ENCODE peak calls at places on chromosome 19, in six cellular contexts. One of them, this sample, is unnamed.
A peak's percentile ranks its signal among the peaks of the same experiment; 100 is the strongest.

GRCh38 chr19:19582471-19582870 is 36.0 kb downstream of the PBX4 start:
- DNase-seq in CD4-positive, CD25-positive, alpha-beta regulatory T cell: no peak
- DNase-seq in NCI-H1930: no peak
- DNase-seq in AG09319: no peak
- DNase-seq in BJ: no peak
- DNase-seq in nephron progenitor cell: no peak
- DNase-seq in this sample: peak; percentile 51

GRCh38 chr19:51691122-51692064 is 1.7 kb upstream of the SPACA6 start:
- DNase-seq in BJ: no peak
- DNase-seq in NCI-H1930: no peak
- DNase-seq in CD4-positive, CD25-positive, alpha-beta regulatory T cell: no peak
- DNase-seq in AG09319: no peak
- DNase-seq in nephron progenitor cell: peak; percentile 18
- DNase-seq in this sample: no peak

GRCh38 chr19:19268453-19269385 is 4.4 kb downstream of the TM6SF2 start:
- DNase-seq in CD4-positive, CD25-positive, alpha-beta regulatory T cell: no peak
- DNase-seq in AG09319: no peak
- DNase-seq in nephron progenitor cell: no peak
- DNase-seq in BJ: no peak
- DNase-seq in NCI-H1930: no peak
- DNase-seq in this sample: no peak

GRCh38 chr19:44764975-44765948 is 12.4 kb upstream of the CBLC start:
- DNase-seq in AG09319: no peak
- DNase-seq in BJ: no peak
- DNase-seq in NCI-H1930: no peak
- DNase-seq in CD4-positive, CD25-positive, alpha-beta regulatory T cell: no peak
- DNase-seq in nephron progenitor cell: no peak
- DNase-seq in this sample: no peak

GRCh38 chr19:6211632-6212402 is 68.0 kb downstream of the MLLT1 start:
- DNase-seq in nephron progenitor cell: no peak
- DNase-seq in BJ: no peak
- DNase-seq in CD4-positive, CD25-positive, alpha-beta regulatory T cell: no peak
- DNase-seq in NCI-H1930: no peak
- DNase-seq in AG09319: no peak
- DNase-seq in this sample: no peak

GRCh38 chr19:37983153-37983552 is 76.1 kb downstream of the SIPA1L3 start:
- DNase-seq in CD4-positive, CD25-positive, alpha-beta regulatory T cell: no peak
- DNase-seq in AG09319: no peak
- DNase-seq in nephron progenitor cell: no peak
- DNase-seq in NCI-H1930: no peak
- DNase-seq in BJ: no peak
- DNase-seq in this sample: no peak

GRCh38 chr19:49441210-49441959 is at the start of gene SLC17A7:
- DNase-seq in nephron progenitor cell: peak; percentile 77
- DNase-seq in BJ: no peak
- DNase-seq in CD4-positive, CD25-positive, alpha-beta regulatory T cell: peak; percentile 44
- DNase-seq in NCI-H1930: peak; percentile 51
- DNase-seq in AG09319: no peak
- DNase-seq in this sample: peak; percentile 59

GRCh38 chr19:870963-871401 is 11.5 kb downstream of the CFD start:
- DNase-seq in BJ: no peak
- DNase-seq in nephron progenitor cell: no peak
- DNase-seq in AG09319: no peak
- DNase-seq in CD4-positive, CD25-positive, alpha-beta regulatory T cell: no peak
- DNase-seq in NCI-H1930: no peak
- DNase-seq in this sample: no peak

GRCh38 chr19:16614941-16615340 is 13.1 kb downstream of the MED26 start:
- DNase-seq in NCI-H1930: no peak
- DNase-seq in AG09319: no peak
- DNase-seq in CD4-positive, CD25-positive, alpha-beta regulatory T cell: no peak
- DNase-seq in nephron progenitor cell: no peak
- DNase-seq in BJ: no peak
- DNase-seq in this sample: no peak

GRCh38 chr19:41239961-41240574 is 21.0 kb downstream of the AXL start:
- DNase-seq in AG09319: no peak
- DNase-seq in CD4-positive, CD25-positive, alpha-beta regulatory T cell: no peak
- DNase-seq in nephron progenitor cell: no peak
- DNase-seq in NCI-H1930: no peak
- DNase-seq in BJ: no peak
- DNase-seq in this sample: no peak

GRCh38 chr19:55319786-55320185 is 5.4 kb downstream of the TMEM150B start:
- DNase-seq in AG09319: no peak
- DNase-seq in NCI-H1930: peak; percentile 77
- DNase-seq in CD4-positive, CD25-positive, alpha-beta regulatory T cell: no peak
- DNase-seq in nephron progenitor cell: peak; percentile 81
- DNase-seq in BJ: no peak
- DNase-seq in this sample: peak; percentile 65

GRCh38 chr19:33905937-33906577 is 109.4 kb downstream of the KCTD15 start:
- DNase-seq in nephron progenitor cell: peak; percentile 73
- DNase-seq in BJ: no peak
- DNase-seq in AG09319: no peak
- DNase-seq in NCI-H1930: no peak
- DNase-seq in CD4-positive, CD25-positive, alpha-beta regulatory T cell: no peak
- DNase-seq in this sample: no peak

GRCh38 chr19:41641879-41642485 is 15.1 kb upstream of the CEACAM4 start:
- DNase-seq in CD4-positive, CD25-positive, alpha-beta regulatory T cell: peak; percentile 63
- DNase-seq in nephron progenitor cell: peak; percentile 53
- DNase-seq in BJ: no peak
- DNase-seq in NCI-H1930: peak; percentile 84
- DNase-seq in AG09319: peak; percentile 20
- DNase-seq in this sample: peak; percentile 77

GRCh38 chr19:53847555-53847954 is 20.1 kb upstream of the MYADM start:
- DNase-seq in NCI-H1930: no peak
- DNase-seq in CD4-positive, CD25-positive, alpha-beta regulatory T cell: no peak
- DNase-seq in BJ: no peak
- DNase-seq in AG09319: no peak
- DNase-seq in nephron progenitor cell: no peak
- DNase-seq in this sample: no peak

GRCh38 chr19:36849701-36850645 is 703 bp upstream of the ZNF345 start:
- DNase-seq in nephron progenitor cell: peak; percentile 87
- DNase-seq in NCI-H1930: peak; percentile 90
- DNase-seq in AG09319: peak; percentile 66
- DNase-seq in BJ: peak; percentile 70
- DNase-seq in CD4-positive, CD25-positive, alpha-beta regulatory T cell: peak; percentile 85
- DNase-seq in this sample: peak; percentile 84

GRCh38 chr19:16654621-16655020 is 5.3 kb downstream of the SMIM7 start:
- DNase-seq in AG09319: no peak
- DNase-seq in NCI-H1930: no peak
- DNase-seq in BJ: no peak
- DNase-seq in nephron progenitor cell: no peak
- DNase-seq in CD4-positive, CD25-positive, alpha-beta regulatory T cell: no peak
- DNase-seq in this sample: no peak

GRCh38 chr19:2385053-2385721 is 25.1 kb downstream of the TMPRSS9 start:
- DNase-seq in CD4-positive, CD25-positive, alpha-beta regulatory T cell: no peak
- DNase-seq in AG09319: peak; percentile 40
- DNase-seq in nephron progenitor cell: peak; percentile 60
- DNase-seq in BJ: peak; percentile 72
- DNase-seq in NCI-H1930: peak; percentile 60
- DNase-seq in this sample: no peak

GRCh38 chr19:30811397-30812098 is 439.4 kb downstream of the ZNF536 start:
- DNase-seq in CD4-positive, CD25-positive, alpha-beta regulatory T cell: no peak
- DNase-seq in nephron progenitor cell: no peak
- DNase-seq in NCI-H1930: no peak
- DNase-seq in AG09319: no peak
- DNase-seq in BJ: no peak
- DNase-seq in this sample: no peak

GRCh38 chr19:17109962-17110598 is 34.5 kb downstream of the MYO9B start:
- DNase-seq in NCI-H1930: no peak
- DNase-seq in nephron progenitor cell: no peak
- DNase-seq in CD4-positive, CD25-positive, alpha-beta regulatory T cell: no peak
- DNase-seq in BJ: no peak
- DNase-seq in AG09319: no peak
- DNase-seq in this sample: no peak

GRCh38 chr19:4742717-4743646 is 19.3 kb upstream of the DPP9 start:
- DNase-seq in AG09319: no peak
- DNase-seq in NCI-H1930: peak; percentile 14
- DNase-seq in CD4-positive, CD25-positive, alpha-beta regulatory T cell: no peak
- DNase-seq in BJ: no peak
- DNase-seq in nephron progenitor cell: peak; percentile 26
- DNase-seq in this sample: no peak

This sample was measured in SK-MEL-5.